ENCODE peak calls at places on chromosomes 12 and 14, in four cellular contexts. One of them, this sample, is unnamed. For H3K4me1, the result is how much of the 10 kb centered on the place peaks cover.

GRCh38 chr12:111404362-111405148 is 1.2 kb upstream of the SH2B3 start:
- DNase-seq in gastrocnemius medialis: peak
- DNase-seq in esophagus squamous epithelium: no peak
- DNase-seq in fibroblast of lung: peak
- DNase-seq in this sample: no peak

GRCh38 chr12:28793767-28794166 is 355.3 kb upstream of the FAR2 start:
- DNase-seq in esophagus squamous epithelium: no peak
- DNase-seq in gastrocnemius medialis: no peak
- DNase-seq in fibroblast of lung: no peak
- DNase-seq in this sample: no peak

GRCh38 chr14:74465335-74465734 is 27.8 kb downstream of the NPC2 start:
- DNase-seq in esophagus squamous epithelium: no peak
- DNase-seq in fibroblast of lung: no peak
- DNase-seq in gastrocnemius medialis: no peak
- DNase-seq in this sample: no peak

GRCh38 chr14:73935666-73936065 is 14.2 kb downstream of the FAM161B start:
- DNase-seq in gastrocnemius medialis: no peak
- DNase-seq in esophagus squamous epithelium: no peak
- DNase-seq in fibroblast of lung: peak
- DNase-seq in this sample: no peak

GRCh38 chr14:36105401-36105800 is 71.1 kb downstream of the PTCSC3 start:
- DNase-seq in gastrocnemius medialis: no peak
- DNase-seq in esophagus squamous epithelium: no peak
- DNase-seq in fibroblast of lung: no peak
- DNase-seq in this sample: no peak

GRCh38 chr12:130708648-130709047 is 7.5 kb downstream of the RIMBP2 start:
- DNase-seq in fibroblast of lung: no peak
- DNase-seq in gastrocnemius medialis: no peak
- DNase-seq in esophagus squamous epithelium: no peak
- DNase-seq in this sample: no peak

GRCh38 chr14:37544407-37544806 is 50.6 kb downstream of the FOXA1 start:
- DNase-seq in fibroblast of lung: no peak
- DNase-seq in esophagus squamous epithelium: no peak
- DNase-seq in gastrocnemius medialis: no peak
- DNase-seq in this sample: no peak

GRCh38 chr12:4717806-4718205 is 2.4 kb upstream of the GALNT8 start:
- DNase-seq in gastrocnemius medialis: no peak
- DNase-seq in fibroblast of lung: no peak
- DNase-seq in esophagus squamous epithelium: no peak
- DNase-seq in this sample: no peak

GRCh38 chr12:93235881-93236280 is 141.8 kb upstream of the NUDT4 start:
- DNase-seq in gastrocnemius medialis: no peak
- DNase-seq in esophagus squamous epithelium: no peak
- DNase-seq in fibroblast of lung: no peak
- DNase-seq in this sample: no peak

GRCh38 chr12:30796891-30797371 is 42.2 kb upstream of the CAPRIN2 start:
- DNase-seq in fibroblast of lung: peak
- DNase-seq in esophagus squamous epithelium: no peak
- DNase-seq in gastrocnemius medialis: no peak
- DNase-seq in this sample: no peak

GRCh38 chr14:77249286-77249685 is 21.7 kb downstream of the NGB start:
- DNase-seq in gastrocnemius medialis: no peak
- DNase-seq in fibroblast of lung: no peak
- DNase-seq in esophagus squamous epithelium: no peak
- DNase-seq in this sample: no peak

GRCh38 chr12:80847575-80847974 is 90.2 kb downstream of the LIN7A start:
- DNase-seq in gastrocnemius medialis: no peak
- DNase-seq in fibroblast of lung: no peak
- DNase-seq in esophagus squamous epithelium: no peak
- DNase-seq in this sample: no peak

GRCh38 chr12:26564391-26564790 is 268.6 kb downstream of the ITPR2 start:
- DNase-seq in fibroblast of lung: peak
- DNase-seq in esophagus squamous epithelium: no peak
- DNase-seq in gastrocnemius medialis: no peak
- DNase-seq in this sample: no peak

GRCh38 chr14:24064091-24064795 is 7.1 kb upstream of the CPNE6 start:
- DNase-seq in gastrocnemius medialis: no peak
- DNase-seq in fibroblast of lung: no peak
- DNase-seq in esophagus squamous epithelium: no peak
- DNase-seq in this sample: no peak

GRCh38 chr12:79885956-79886490 is 48.9 kb downstream of the PPP1R12A start:
- DNase-seq in fibroblast of lung: no peak
- DNase-seq in esophagus squamous epithelium: no peak
- DNase-seq in gastrocnemius medialis: no peak
- DNase-seq in this sample: no peak

GRCh38 chr14:38721822-38722431 is 381.1 kb downstream of the SEC23A start:
- DNase-seq in fibroblast of lung: peak
- DNase-seq in esophagus squamous epithelium: no peak
- DNase-seq in gastrocnemius medialis: peak
- DNase-seq in this sample: no peak

GRCh38 chr12:119780786-119781434 is 96.2 kb downstream of the CIT start:
- DNase-seq in fibroblast of lung: peak
- DNase-seq in gastrocnemius medialis: no peak
- DNase-seq in esophagus squamous epithelium: no peak
- DNase-seq in this sample: no peak

GRCh38 chr12:85016423-85016822 is 19.7 kb downstream of the TSPAN19 start:
- DNase-seq in fibroblast of lung: peak
- DNase-seq in esophagus squamous epithelium: no peak
- DNase-seq in gastrocnemius medialis: peak
- DNase-seq in this sample: no peak

GRCh38 chr12:45299132-45299692 is 83.3 kb downstream of the ANO6 start:
- DNase-seq in gastrocnemius medialis: no peak
- DNase-seq in esophagus squamous epithelium: no peak
- DNase-seq in fibroblast of lung: peak
- DNase-seq in this sample: no peak

GRCh38 chr12:109458086-109458485 is 19.0 kb downstream of the KCTD10 start:
- DNase-seq in esophagus squamous epithelium: no peak
- DNase-seq in fibroblast of lung: peak
- DNase-seq in gastrocnemius medialis: no peak
- DNase-seq in this sample: no peak

GRCh38 chr12:117034691-117035090 is 64.5 kb downstream of the TESC start:
- DNase-seq in esophagus squamous epithelium: no peak
- DNase-seq in fibroblast of lung: no peak
- DNase-seq in gastrocnemius medialis: no peak
- DNase-seq in this sample: no peak

GRCh38 chr12:75690556-75690955 is 179.1 kb upstream of the KRR1 start:
- DNase-seq in esophagus squamous epithelium: no peak
- DNase-seq in gastrocnemius medialis: no peak
- DNase-seq in fibroblast of lung: peak
- DNase-seq in this sample: no peak

GRCh38 chr14:30935445-30935844 is 61.1 kb downstream of the COCH start:
- DNase-seq in gastrocnemius medialis: no peak
- DNase-seq in esophagus squamous epithelium: no peak
- DNase-seq in fibroblast of lung: no peak
- DNase-seq in this sample: no peak

GRCh38 chr14:94113908-94114588 is 3.5 kb downstream of the IFI27 start:
- DNase-seq in esophagus squamous epithelium: no peak
- DNase-seq in gastrocnemius medialis: no peak
- DNase-seq in fibroblast of lung: peak
- DNase-seq in this sample: no peak

GRCh38 chr12:6201199-6201608 is 1.0 kb downstream of the CD9 start:
- DNase-seq in gastrocnemius medialis: no peak
- DNase-seq in fibroblast of lung: no peak
- DNase-seq in esophagus squamous epithelium: no peak
- DNase-seq in this sample: no peak

GRCh38 chr14:44586910-44587309 is 79.8 kb upstream of the FSCB start:
- DNase-seq in gastrocnemius medialis: no peak
- DNase-seq in fibroblast of lung: no peak
- DNase-seq in esophagus squamous epithelium: no peak
- DNase-seq in this sample: no peak

GRCh38 chr12:14948672-14949071 is 10.3 kb upstream of the ERP27 start:
- DNase-seq in esophagus squamous epithelium: peak
- DNase-seq in gastrocnemius medialis: peak
- DNase-seq in fibroblast of lung: peak
- DNase-seq in this sample: peak

GRCh38 chr14:69713127-69713800 is 53.7 kb upstream of the SRSF5 start:
- DNase-seq in esophagus squamous epithelium: no peak
- DNase-seq in gastrocnemius medialis: peak
- DNase-seq in fibroblast of lung: no peak
- DNase-seq in this sample: no peak

GRCh38 chr12:79524507-79525148 is 166.1 kb downstream of the PAWR start:
- DNase-seq in gastrocnemius medialis: no peak
- DNase-seq in fibroblast of lung: no peak
- DNase-seq in esophagus squamous epithelium: no peak
- DNase-seq in this sample: no peak

GRCh38 chr12:46384451-46385301 is 12.1 kb upstream of the SLC38A2 start:
- DNase-seq in esophagus squamous epithelium: no peak
- DNase-seq in fibroblast of lung: peak
- DNase-seq in gastrocnemius medialis: no peak
- DNase-seq in this sample: no peak

GRCh38 chr12:46385439-46385838 is 12.9 kb upstream of the SLC38A2 start:
- DNase-seq in gastrocnemius medialis: peak
- DNase-seq in fibroblast of lung: no peak
- DNase-seq in esophagus squamous epithelium: no peak
- DNase-seq in this sample: no peak

GRCh38 chr12:46386877-46387629 is 14.5 kb upstream of the SLC38A2 start:
- DNase-seq in fibroblast of lung: peak
- DNase-seq in gastrocnemius medialis: peak
- DNase-seq in esophagus squamous epithelium: no peak
- DNase-seq in this sample: no peak

GRCh38 chr12:46387697-46388096 is 15.1 kb upstream of the SLC38A2 start:
- DNase-seq in gastrocnemius medialis: no peak
- DNase-seq in esophagus squamous epithelium: no peak
- DNase-seq in fibroblast of lung: no peak
- DNase-seq in this sample: no peak

DNA sequence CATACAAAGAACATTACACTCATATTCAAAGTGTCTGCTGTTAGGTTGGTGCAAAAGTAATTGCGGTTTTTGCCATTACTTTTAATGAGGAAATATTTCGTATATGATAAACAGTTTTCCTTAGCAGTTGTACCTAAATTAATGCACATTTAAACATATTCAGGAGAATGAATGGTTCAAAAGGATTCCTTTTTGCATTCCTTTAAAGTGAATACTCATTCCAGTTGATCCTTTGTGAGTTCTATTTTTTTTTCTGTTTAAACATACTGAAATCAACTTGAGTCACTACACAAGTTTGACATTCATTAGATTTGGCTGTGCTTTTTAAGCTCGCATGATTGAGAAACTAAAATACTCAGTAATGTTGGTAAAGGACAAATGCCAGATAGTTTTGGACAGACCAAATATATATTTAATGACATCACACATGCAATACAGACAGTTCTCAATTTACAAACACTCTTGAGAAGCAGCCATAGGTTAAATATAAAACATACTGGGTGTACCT is 13.8 kb upstream of the SLC38A2 start:
- DNase-seq in fibroblast of lung: peak
- DNase-seq in esophagus squamous epithelium: no peak
- DNase-seq in gastrocnemius medialis: no peak
- DNase-seq in this sample: no peak
- H3K4me3 ChIP-seq in fibroblast of lung: peak
- H3K4me3 ChIP-seq in esophagus squamous epithelium: no peak
- H3K4me3 ChIP-seq in gastrocnemius medialis: peak
- H3K4me3 ChIP-seq in this sample: peak

GRCh38 chr12:124863409-124864325 is at the start of gene SCARB1:
- DNase-seq in esophagus squamous epithelium: no peak
- DNase-seq in gastrocnemius medialis: peak
- DNase-seq in fibroblast of lung: peak
- DNase-seq in this sample: peak
- TF ChIP-seq CTCF in esophagus squamous epithelium: no peak
- TF ChIP-seq CTCF in gastrocnemius medialis: no peak
- TF ChIP-seq CTCF in fibroblast of lung: no peak
- TF ChIP-seq CTCF in this sample: no peak

DNA sequence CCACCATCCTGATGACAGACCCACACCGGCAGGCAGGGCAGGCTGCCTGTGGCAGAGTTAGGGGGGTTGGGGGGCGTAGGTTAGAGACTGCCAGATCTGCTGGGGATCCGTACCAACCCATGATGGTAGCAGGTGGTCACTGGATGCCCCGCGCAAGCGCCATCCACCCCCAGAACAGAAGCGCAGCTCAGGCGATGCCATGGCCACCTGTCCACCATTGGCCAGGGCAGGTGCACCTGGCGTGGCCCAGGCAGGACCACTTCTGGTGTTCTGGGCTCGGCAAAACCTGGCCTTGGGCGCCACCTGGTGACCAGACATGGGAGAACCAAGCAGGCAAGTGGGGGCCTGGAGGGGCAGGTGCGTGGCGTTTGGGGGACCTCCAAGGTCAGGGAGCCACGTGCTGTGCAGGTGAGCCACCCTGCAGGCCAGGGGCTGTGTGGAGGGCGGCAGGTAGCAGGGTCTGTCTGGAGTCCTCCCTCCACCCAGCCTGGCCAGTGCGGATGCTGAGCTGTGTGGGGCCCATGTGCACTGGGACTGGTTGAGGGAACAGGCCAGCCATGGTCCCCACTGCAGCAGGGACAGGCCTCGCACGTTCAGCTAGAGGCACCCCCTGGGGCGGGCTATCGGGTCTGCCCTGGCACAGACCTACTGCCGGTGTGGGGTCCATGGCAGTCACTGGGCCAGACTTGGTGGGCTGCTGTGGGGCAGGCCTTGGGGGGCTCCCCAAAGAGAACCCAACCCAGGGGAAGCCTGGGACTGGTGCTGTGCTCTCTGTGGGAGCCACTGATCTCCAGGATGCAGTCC is 15.6 kb downstream of the BAG5 start:
- DNase-seq in esophagus squamous epithelium: no peak
- DNase-seq in gastrocnemius medialis: peak
- DNase-seq in fibroblast of lung: no peak
- DNase-seq in this sample: no peak
- H3K4me1 ChIP-seq in esophagus squamous epithelium: half or more
- H3K4me1 ChIP-seq in gastrocnemius medialis: under half
- H3K4me1 ChIP-seq in fibroblast of lung: under half
- H3K4me1 ChIP-seq in this sample: half or more

GRCh38 chr12:94261781-94262180 is 113.4 kb downstream of the PLXNC1 start:
- DNase-seq in fibroblast of lung: no peak
- DNase-seq in esophagus squamous epithelium: no peak
- DNase-seq in gastrocnemius medialis: no peak
- DNase-seq in this sample: no peak

GRCh38 chr12:94262228-94263010 is 114.0 kb downstream of the PLXNC1 start:
- DNase-seq in gastrocnemius medialis: peak
- DNase-seq in fibroblast of lung: peak
- DNase-seq in esophagus squamous epithelium: peak
- DNase-seq in this sample: peak

GRCh38 chr12:94261119-94261518 is 112.7 kb downstream of the PLXNC1 start:
- DNase-seq in esophagus squamous epithelium: no peak
- DNase-seq in gastrocnemius medialis: no peak
- DNase-seq in fibroblast of lung: no peak
- DNase-seq in this sample: no peak

GRCh38 chr12:94263905-94264655 is 115.7 kb downstream of the PLXNC1 start:
- DNase-seq in gastrocnemius medialis: no peak
- DNase-seq in fibroblast of lung: no peak
- DNase-seq in esophagus squamous epithelium: no peak
- DNase-seq in this sample: no peak

GRCh38 chr12:94263011-94263786 is 114.8 kb downstream of the PLXNC1 start:
- DNase-seq in esophagus squamous epithelium: no peak
- DNase-seq in fibroblast of lung: no peak
- DNase-seq in gastrocnemius medialis: no peak
- DNase-seq in this sample: no peak
- H3K4me3 ChIP-seq in esophagus squamous epithelium: peak
- H3K4me3 ChIP-seq in fibroblast of lung: peak
- H3K4me3 ChIP-seq in gastrocnemius medialis: peak
- H3K4me3 ChIP-seq in this sample: peak

GRCh38 chr14:67572608-67573007 is 27.5 kb downstream of the PIGH start:
- DNase-seq in esophagus squamous epithelium: no peak
- DNase-seq in fibroblast of lung: no peak
- DNase-seq in gastrocnemius medialis: no peak
- DNase-seq in this sample: no peak
- TF ChIP-seq CTCF in esophagus squamous epithelium: no peak
- TF ChIP-seq CTCF in fibroblast of lung: no peak
- TF ChIP-seq CTCF in gastrocnemius medialis: no peak
- TF ChIP-seq CTCF in this sample: no peak